ENCODE peak calls at places on chromosome 5, in nine cellular contexts. One of them, this sample, is unnamed.

GRCh38 chr5:56565693-56566092 is 249.7 kb upstream of the MAP3K1 start:
- DNase-seq in CD8-positive, alpha-beta memory T cell: no peak
- DNase-seq in CD4-positive, alpha-beta T cell: no peak
- DNase-seq in activated naive CD4-positive, alpha-beta T cell treated with anti-CD3 and anti-CD28 coated beads, Interleukin-2, amount 50 U/mL, for 16 hours: no peak
- DNase-seq in LoVo: no peak
- DNase-seq in hippocampal formation: no peak
- DNase-seq in NCI-H1436: no peak
- DNase-seq in stimulated activated CD8-positive, alpha-beta memory T cell treated with anti-CD3 and anti-CD28 coated beads, Interleukin-7, amount 100 ng/mL, for 24 hours: no peak
- DNase-seq in adipocyte: no peak
- DNase-seq in this sample: no peak

GRCh38 chr5:40401281-40401680 is 278.4 kb upstream of the PTGER4 start:
- DNase-seq in CD8-positive, alpha-beta memory T cell: no peak
- DNase-seq in CD4-positive, alpha-beta T cell: no peak
- DNase-seq in activated naive CD4-positive, alpha-beta T cell treated with anti-CD3 and anti-CD28 coated beads, Interleukin-2, amount 50 U/mL, for 16 hours: no peak
- DNase-seq in LoVo: no peak
- DNase-seq in hippocampal formation: no peak
- DNase-seq in NCI-H1436: no peak
- DNase-seq in stimulated activated CD8-positive, alpha-beta memory T cell treated with anti-CD3 and anti-CD28 coated beads, Interleukin-7, amount 100 ng/mL, for 24 hours: no peak
- DNase-seq in adipocyte: no peak
- DNase-seq in this sample: no peak

GRCh38 chr5:65986796-65987195 is 60.4 kb downstream of the ERBIN start:
- DNase-seq in CD8-positive, alpha-beta memory T cell: no peak
- DNase-seq in CD4-positive, alpha-beta T cell: no peak
- DNase-seq in activated naive CD4-positive, alpha-beta T cell treated with anti-CD3 and anti-CD28 coated beads, Interleukin-2, amount 50 U/mL, for 16 hours: no peak
- DNase-seq in LoVo: no peak
- DNase-seq in hippocampal formation: no peak
- DNase-seq in NCI-H1436: no peak
- DNase-seq in stimulated activated CD8-positive, alpha-beta memory T cell treated with anti-CD3 and anti-CD28 coated beads, Interleukin-7, amount 100 ng/mL, for 24 hours: no peak
- DNase-seq in adipocyte: no peak
- DNase-seq in this sample: no peak

GRCh38 chr5:74851684-74852353 is 14.4 kb downstream of the FAM169A start:
- DNase-seq in CD8-positive, alpha-beta memory T cell: no peak
- DNase-seq in CD4-positive, alpha-beta T cell: no peak
- DNase-seq in activated naive CD4-positive, alpha-beta T cell treated with anti-CD3 and anti-CD28 coated beads, Interleukin-2, amount 50 U/mL, for 16 hours: no peak
- DNase-seq in LoVo: no peak
- DNase-seq in hippocampal formation: no peak
- DNase-seq in NCI-H1436: no peak
- DNase-seq in stimulated activated CD8-positive, alpha-beta memory T cell treated with anti-CD3 and anti-CD28 coated beads, Interleukin-7, amount 100 ng/mL, for 24 hours: no peak
- DNase-seq in adipocyte: peak
- DNase-seq in this sample: no peak

GRCh38 chr5:106397700-106398099 is 1273.0 kb downstream of the EFNA5 start:
- DNase-seq in CD8-positive, alpha-beta memory T cell: no peak
- DNase-seq in CD4-positive, alpha-beta T cell: no peak
- DNase-seq in activated naive CD4-positive, alpha-beta T cell treated with anti-CD3 and anti-CD28 coated beads, Interleukin-2, amount 50 U/mL, for 16 hours: no peak
- DNase-seq in LoVo: peak
- DNase-seq in hippocampal formation: no peak
- DNase-seq in NCI-H1436: no peak
- DNase-seq in stimulated activated CD8-positive, alpha-beta memory T cell treated with anti-CD3 and anti-CD28 coated beads, Interleukin-7, amount 100 ng/mL, for 24 hours: no peak
- DNase-seq in adipocyte: peak
- DNase-seq in this sample: no peak

GRCh38 chr5:167587768-167588167 is 703.7 kb upstream of the WWC1 start:
- DNase-seq in CD8-positive, alpha-beta memory T cell: no peak
- DNase-seq in CD4-positive, alpha-beta T cell: no peak
- DNase-seq in activated naive CD4-positive, alpha-beta T cell treated with anti-CD3 and anti-CD28 coated beads, Interleukin-2, amount 50 U/mL, for 16 hours: no peak
- DNase-seq in LoVo: peak
- DNase-seq in hippocampal formation: no peak
- DNase-seq in NCI-H1436: no peak
- DNase-seq in stimulated activated CD8-positive, alpha-beta memory T cell treated with anti-CD3 and anti-CD28 coated beads, Interleukin-7, amount 100 ng/mL, for 24 hours: no peak
- DNase-seq in adipocyte: peak
- DNase-seq in this sample: peak

GRCh38 chr5:169751490-169751889 is 114.4 kb downstream of the DOCK2 start:
- DNase-seq in CD8-positive, alpha-beta memory T cell: no peak
- DNase-seq in CD4-positive, alpha-beta T cell: no peak
- DNase-seq in activated naive CD4-positive, alpha-beta T cell treated with anti-CD3 and anti-CD28 coated beads, Interleukin-2, amount 50 U/mL, for 16 hours: no peak
- DNase-seq in LoVo: no peak
- DNase-seq in hippocampal formation: no peak
- DNase-seq in NCI-H1436: no peak
- DNase-seq in stimulated activated CD8-positive, alpha-beta memory T cell treated with anti-CD3 and anti-CD28 coated beads, Interleukin-7, amount 100 ng/mL, for 24 hours: no peak
- DNase-seq in adipocyte: no peak
- DNase-seq in this sample: no peak

GRCh38 chr5:62112689-62113220 is 193.3 kb upstream of the KIF2A start:
- DNase-seq in CD8-positive, alpha-beta memory T cell: no peak
- DNase-seq in CD4-positive, alpha-beta T cell: no peak
- DNase-seq in activated naive CD4-positive, alpha-beta T cell treated with anti-CD3 and anti-CD28 coated beads, Interleukin-2, amount 50 U/mL, for 16 hours: no peak
- DNase-seq in LoVo: no peak
- DNase-seq in hippocampal formation: no peak
- DNase-seq in NCI-H1436: no peak
- DNase-seq in stimulated activated CD8-positive, alpha-beta memory T cell treated with anti-CD3 and anti-CD28 coated beads, Interleukin-7, amount 100 ng/mL, for 24 hours: no peak
- DNase-seq in adipocyte: peak
- DNase-seq in this sample: no peak

GRCh38 chr5:67160985-67161384 is 35.6 kb downstream of the CD180 start:
- DNase-seq in CD8-positive, alpha-beta memory T cell: no peak
- DNase-seq in CD4-positive, alpha-beta T cell: peak
- DNase-seq in activated naive CD4-positive, alpha-beta T cell treated with anti-CD3 and anti-CD28 coated beads, Interleukin-2, amount 50 U/mL, for 16 hours: peak
- DNase-seq in LoVo: peak
- DNase-seq in hippocampal formation: no peak
- DNase-seq in NCI-H1436: no peak
- DNase-seq in stimulated activated CD8-positive, alpha-beta memory T cell treated with anti-CD3 and anti-CD28 coated beads, Interleukin-7, amount 100 ng/mL, for 24 hours: no peak
- DNase-seq in adipocyte: peak
- DNase-seq in this sample: no peak

GRCh38 chr5:143101740-143102386 is 301.6 kb downstream of the NR3C1 start:
- DNase-seq in CD8-positive, alpha-beta memory T cell: no peak
- DNase-seq in CD4-positive, alpha-beta T cell: no peak
- DNase-seq in activated naive CD4-positive, alpha-beta T cell treated with anti-CD3 and anti-CD28 coated beads, Interleukin-2, amount 50 U/mL, for 16 hours: peak
- DNase-seq in LoVo: no peak
- DNase-seq in hippocampal formation: no peak
- DNase-seq in NCI-H1436: no peak
- DNase-seq in stimulated activated CD8-positive, alpha-beta memory T cell treated with anti-CD3 and anti-CD28 coated beads, Interleukin-7, amount 100 ng/mL, for 24 hours: peak
- DNase-seq in adipocyte: no peak
- DNase-seq in this sample: no peak

GRCh38 chr5:180027449-180028089 is 44.0 kb downstream of the RNF130 start:
- DNase-seq in CD8-positive, alpha-beta memory T cell: no peak
- DNase-seq in CD4-positive, alpha-beta T cell: no peak
- DNase-seq in activated naive CD4-positive, alpha-beta T cell treated with anti-CD3 and anti-CD28 coated beads, Interleukin-2, amount 50 U/mL, for 16 hours: no peak
- DNase-seq in LoVo: no peak
- DNase-seq in hippocampal formation: no peak
- DNase-seq in NCI-H1436: no peak
- DNase-seq in stimulated activated CD8-positive, alpha-beta memory T cell treated with anti-CD3 and anti-CD28 coated beads, Interleukin-7, amount 100 ng/mL, for 24 hours: no peak
- DNase-seq in adipocyte: no peak
- DNase-seq in this sample: no peak

GRCh38 chr5:138385660-138386059 is 33.2 kb downstream of the KDM3B start:
- DNase-seq in CD8-positive, alpha-beta memory T cell: no peak
- DNase-seq in CD4-positive, alpha-beta T cell: no peak
- DNase-seq in activated naive CD4-positive, alpha-beta T cell treated with anti-CD3 and anti-CD28 coated beads, Interleukin-2, amount 50 U/mL, for 16 hours: no peak
- DNase-seq in LoVo: no peak
- DNase-seq in hippocampal formation: no peak
- DNase-seq in NCI-H1436: no peak
- DNase-seq in stimulated activated CD8-positive, alpha-beta memory T cell treated with anti-CD3 and anti-CD28 coated beads, Interleukin-7, amount 100 ng/mL, for 24 hours: no peak
- DNase-seq in adipocyte: no peak
- DNase-seq in this sample: no peak

GRCh38 chr5:91383956-91384300 is 811 bp upstream of the ARRDC3 start:
- DNase-seq in CD8-positive, alpha-beta memory T cell: no peak
- DNase-seq in CD4-positive, alpha-beta T cell: no peak
- DNase-seq in activated naive CD4-positive, alpha-beta T cell treated with anti-CD3 and anti-CD28 coated beads, Interleukin-2, amount 50 U/mL, for 16 hours: no peak
- DNase-seq in LoVo: peak
- DNase-seq in hippocampal formation: no peak
- DNase-seq in NCI-H1436: no peak
- DNase-seq in stimulated activated CD8-positive, alpha-beta memory T cell treated with anti-CD3 and anti-CD28 coated beads, Interleukin-7, amount 100 ng/mL, for 24 hours: no peak
- DNase-seq in adipocyte: peak
- DNase-seq in this sample: no peak

GRCh38 chr5:10564838-10565784 is 1.2 kb downstream of the ANKRD33B start:
- DNase-seq in CD8-positive, alpha-beta memory T cell: no peak
- DNase-seq in CD4-positive, alpha-beta T cell: no peak
- DNase-seq in activated naive CD4-positive, alpha-beta T cell treated with anti-CD3 and anti-CD28 coated beads, Interleukin-2, amount 50 U/mL, for 16 hours: no peak
- DNase-seq in LoVo: no peak
- DNase-seq in hippocampal formation: no peak
- DNase-seq in NCI-H1436: no peak
- DNase-seq in stimulated activated CD8-positive, alpha-beta memory T cell treated with anti-CD3 and anti-CD28 coated beads, Interleukin-7, amount 100 ng/mL, for 24 hours: no peak
- DNase-seq in adipocyte: peak
- DNase-seq in this sample: no peak

GRCh38 chr5:17443333-17444125 is 54.5 kb upstream of the TAF11L2 start:
- DNase-seq in CD8-positive, alpha-beta memory T cell: no peak
- DNase-seq in CD4-positive, alpha-beta T cell: no peak
- DNase-seq in activated naive CD4-positive, alpha-beta T cell treated with anti-CD3 and anti-CD28 coated beads, Interleukin-2, amount 50 U/mL, for 16 hours: no peak
- DNase-seq in LoVo: no peak
- DNase-seq in hippocampal formation: no peak
- DNase-seq in NCI-H1436: no peak
- DNase-seq in stimulated activated CD8-positive, alpha-beta memory T cell treated with anti-CD3 and anti-CD28 coated beads, Interleukin-7, amount 100 ng/mL, for 24 hours: no peak
- DNase-seq in adipocyte: no peak
- DNase-seq in this sample: no peak

GRCh38 chr5:178468196-178468685 is 122.0 kb downstream of the COL23A1 start:
- DNase-seq in CD8-positive, alpha-beta memory T cell: no peak
- DNase-seq in CD4-positive, alpha-beta T cell: no peak
- DNase-seq in activated naive CD4-positive, alpha-beta T cell treated with anti-CD3 and anti-CD28 coated beads, Interleukin-2, amount 50 U/mL, for 16 hours: no peak
- DNase-seq in LoVo: no peak
- DNase-seq in hippocampal formation: no peak
- DNase-seq in NCI-H1436: no peak
- DNase-seq in stimulated activated CD8-positive, alpha-beta memory T cell treated with anti-CD3 and anti-CD28 coated beads, Interleukin-7, amount 100 ng/mL, for 24 hours: no peak
- DNase-seq in adipocyte: no peak
- DNase-seq in this sample: no peak

GRCh38 chr5:153067869-153068268 is 422.6 kb upstream of the GRIA1 start:
- DNase-seq in CD8-positive, alpha-beta memory T cell: no peak
- DNase-seq in CD4-positive, alpha-beta T cell: no peak
- DNase-seq in activated naive CD4-positive, alpha-beta T cell treated with anti-CD3 and anti-CD28 coated beads, Interleukin-2, amount 50 U/mL, for 16 hours: no peak
- DNase-seq in LoVo: no peak
- DNase-seq in hippocampal formation: no peak
- DNase-seq in NCI-H1436: no peak
- DNase-seq in stimulated activated CD8-positive, alpha-beta memory T cell treated with anti-CD3 and anti-CD28 coated beads, Interleukin-7, amount 100 ng/mL, for 24 hours: no peak
- DNase-seq in adipocyte: no peak
- DNase-seq in this sample: no peak

GRCh38 chr5:54673523-54674225 is 156.1 kb downstream of the SNX18 start:
- DNase-seq in CD8-positive, alpha-beta memory T cell: peak
- DNase-seq in CD4-positive, alpha-beta T cell: peak
- DNase-seq in activated naive CD4-positive, alpha-beta T cell treated with anti-CD3 and anti-CD28 coated beads, Interleukin-2, amount 50 U/mL, for 16 hours: no peak
- DNase-seq in LoVo: no peak
- DNase-seq in hippocampal formation: no peak
- DNase-seq in NCI-H1436: no peak
- DNase-seq in stimulated activated CD8-positive, alpha-beta memory T cell treated with anti-CD3 and anti-CD28 coated beads, Interleukin-7, amount 100 ng/mL, for 24 hours: peak
- DNase-seq in adipocyte: no peak
- DNase-seq in this sample: no peak

GRCh38 chr5:81750308-81751008 is 439 bp downstream of the SSBP2 start:
- DNase-seq in CD8-positive, alpha-beta memory T cell: peak
- DNase-seq in CD4-positive, alpha-beta T cell: peak
- DNase-seq in activated naive CD4-positive, alpha-beta T cell treated with anti-CD3 and anti-CD28 coated beads, Interleukin-2, amount 50 U/mL, for 16 hours: peak
- DNase-seq in LoVo: no peak
- DNase-seq in hippocampal formation: no peak
- DNase-seq in NCI-H1436: no peak
- DNase-seq in stimulated activated CD8-positive, alpha-beta memory T cell treated with anti-CD3 and anti-CD28 coated beads, Interleukin-7, amount 100 ng/mL, for 24 hours: no peak
- DNase-seq in adipocyte: peak
- DNase-seq in this sample: no peak

GRCh38 chr5:13477118-13477737 is 467.3 kb downstream of the DNAH5 start:
- DNase-seq in CD8-positive, alpha-beta memory T cell: no peak
- DNase-seq in CD4-positive, alpha-beta T cell: no peak
- DNase-seq in activated naive CD4-positive, alpha-beta T cell treated with anti-CD3 and anti-CD28 coated beads, Interleukin-2, amount 50 U/mL, for 16 hours: no peak
- DNase-seq in LoVo: no peak
- DNase-seq in hippocampal formation: no peak
- DNase-seq in NCI-H1436: no peak
- DNase-seq in stimulated activated CD8-positive, alpha-beta memory T cell treated with anti-CD3 and anti-CD28 coated beads, Interleukin-7, amount 100 ng/mL, for 24 hours: no peak
- DNase-seq in adipocyte: no peak
- DNase-seq in this sample: no peak

GRCh38 chr5:55902696-55903095 is 51.5 kb downstream of the IL31RA start:
- DNase-seq in CD8-positive, alpha-beta memory T cell: no peak
- DNase-seq in CD4-positive, alpha-beta T cell: no peak
- DNase-seq in activated naive CD4-positive, alpha-beta T cell treated with anti-CD3 and anti-CD28 coated beads, Interleukin-2, amount 50 U/mL, for 16 hours: no peak
- DNase-seq in LoVo: no peak
- DNase-seq in hippocampal formation: no peak
- DNase-seq in NCI-H1436: no peak
- DNase-seq in stimulated activated CD8-positive, alpha-beta memory T cell treated with anti-CD3 and anti-CD28 coated beads, Interleukin-7, amount 100 ng/mL, for 24 hours: no peak
- DNase-seq in adipocyte: no peak
- DNase-seq in this sample: no peak